ENCODE peak calls at places on chromosome 13, in seven cellular contexts. A is GM23338; C is effector memory CD4-positive, alpha-beta T cell; N is brain microvascular endothelial cell; D is tibial artery; T is endodermal cell; B is A172. F is an unnamed sample.

GRCh38 chr13:34308725-34309124 is 490.8 kb downstream of the RFC3 start:
- DNase-seq in A (no peak), C (no peak), N (no peak), D (no peak), T (no peak), B (no peak), F (no peak)

GRCh38 chr13:113547248-113547971 is 37.1 kb upstream of the TFDP1 start:
- DNase-seq in A (no peak), C (no peak), N (no peak), D (peak; percentile 51), T (peak; percentile 22), B (no peak), F (no peak)

GRCh38 chr13:46641274-46642081 is 88.5 kb downstream of the LRCH1 start:
- DNase-seq in A (no peak), C (no peak), N (no peak), D (no peak), T (no peak), B (no peak), F (no peak)

GRCh38 chr13:73835138-73835721 is 299.0 kb downstream of the KLF12 start:
- DNase-seq in A (peak; percentile 73), C (no peak), N (no peak), D (no peak), T (no peak), B (peak; percentile 42), F (no peak)

GRCh38 chr13:93882086-93882651 is 597.3 kb downstream of the DCT start:
- DNase-seq in A (no peak), C (no peak), N (no peak), D (no peak), T (no peak), B (peak; percentile 14), F (no peak)

GRCh38 chr13:79492918-79493594 is 12.1 kb downstream of the NDFIP2 start:
- DNase-seq in A (no peak), C (no peak), N (no peak), D (no peak), T (no peak), B (no peak), F (no peak)

GRCh38 chr13:109869312-109870237 is 83.2 kb upstream of the IRS2 start:
- DNase-seq in A (peak; percentile 28), C (no peak), N (peak; percentile 27), D (peak; percentile 88), T (peak; percentile 63), B (peak; percentile 14), F (peak; percentile 82)

GRCh38 chr13:113404723-113405471 is 41.0 kb upstream of the GRTP1 start:
- DNase-seq in A (no peak), C (no peak), N (no peak), D (peak; percentile 61), T (peak; percentile 58), B (no peak), F (no peak)

GRCh38 chr13:30373727-30374126 is 48.6 kb upstream of the UBE2L5 start:
- DNase-seq in A (no peak), C (peak; percentile 39), N (no peak), D (peak; percentile 46), T (no peak), B (no peak), F (no peak)

GRCh38 chr13:62033932-62034331 is 618.3 kb upstream of the PCDH20 start:
- DNase-seq in A (no peak), C (no peak), N (no peak), D (no peak), T (no peak), B (peak; percentile 2), F (no peak)

GRCh38 chr13:47121092-47121763 is 224.4 kb upstream of the HTR2A start:
- DNase-seq in A (no peak), C (no peak), N (no peak), D (no peak), T (no peak), B (no peak), F (no peak)

GRCh38 chr13:104936304-104936703 is 1599.2 kb downstream of the EFNB2 start:
- DNase-seq in A (no peak), C (no peak), N (no peak), D (no peak), T (no peak), B (no peak), F (no peak)

GRCh38 chr13:111914241-111915103 is 152.5 kb upstream of the SOX1 start:
- DNase-seq in A (no peak), C (no peak), N (no peak), D (no peak), T (peak; percentile 29), B (no peak), F (no peak)

GRCh38 chr13:93227906-93228801 is 1.5 kb downstream of the GPC6 start:
- DNase-seq in A (peak; percentile 91), C (no peak), N (peak; percentile 81), D (peak; percentile 86), T (peak; percentile 89), B (peak; percentile 64), F (peak; percentile 23)

GRCh38 chr13:52848455-52849190 is at the start of gene PCDH8:
- DNase-seq in A (peak; percentile 96), C (no peak), N (no peak), D (no peak), T (peak; percentile 97), B (no peak), F (no peak)

GRCh38 chr13:37884674-37885073 is 15.1 kb upstream of the TRPC4 start:
- DNase-seq in A (no peak), C (no peak), N (no peak), D (no peak), T (no peak), B (no peak), F (no peak)

GRCh38 chr13:21913010-21913409 is 242.1 kb downstream of the FGF9 start:
- DNase-seq in A (peak; percentile 88), C (no peak), N (no peak), D (no peak), T (peak; percentile 85), B (no peak), F (no peak)

GRCh38 chr13:100244431-100244830 is 155.5 kb downstream of the PCCA start:
- DNase-seq in A (peak; percentile 35), C (no peak), N (no peak), D (no peak), T (no peak), B (no peak), F (no peak)

GRCh38 chr13:77516342-77516789 is 19.1 kb upstream of the SCEL start:
- DNase-seq in A (peak; percentile 12), C (no peak), N (peak; percentile 65), D (no peak), T (no peak), B (peak; percentile 35), F (no peak)

GRCh38 chr13:49608932-49609331 is 19.4 kb upstream of the ARL11 start:
- DNase-seq in A (no peak), C (no peak), N (no peak), D (no peak), T (no peak), B (no peak), F (no peak)

GRCh38 chr13:40546047-40546446 is 120.4 kb downstream of the FOXO1 start:
- DNase-seq in A (no peak), C (no peak), N (no peak), D (no peak), T (peak; percentile 56), B (no peak), F (no peak)

GRCh38 chr13:36354842-36355241 is 8.6 kb upstream of the SPART start:
- DNase-seq in A (no peak), C (no peak), N (no peak), D (no peak), T (no peak), B (no peak), F (no peak)

GRCh38 chr13:85377783-85378182 is 421.4 kb downstream of the SLITRK6 start:
- DNase-seq in A (no peak), C (no peak), N (no peak), D (no peak), T (no peak), B (no peak), F (no peak)

GRCh38 chr13:97425570-97425969 is 8.4 kb upstream of the RAP2A start:
- DNase-seq in A (no peak), C (no peak), N (peak; percentile 59), D (no peak), T (no peak), B (no peak), F (no peak)

GRCh38 chr13:83883061-83883523 is 818 bp upstream of the SLITRK1 start:
- DNase-seq in A (peak; percentile 58), C (no peak), N (no peak), D (no peak), T (peak; percentile 57), B (no peak), F (no peak)

GRCh38 chr13:103299079-103299478 is 232.9 kb upstream of the SLC10A2 start:
- DNase-seq in A (peak; percentile 84), C (no peak), N (no peak), D (no peak), T (peak; percentile 80), B (no peak), F (no peak)

GRCh38 chr13:50236898-50237318 is 221.7 kb downstream of the KCNRG start:
- DNase-seq in A (no peak), C (peak; percentile 13), N (peak; percentile 48), D (no peak), T (no peak), B (no peak), F (no peak)